ENCODE peak calls at places on chromosomes 3 and 15, in ten cellular contexts. X, F, Q, O, N, B, K, V, J and G are unnamed samples.

GRCh38 chr3:106029941-106030619 is 161.3 kb upstream of the CBLB start:
- DNase-seq in X (no peak), F (no peak), Q (no peak), O (no peak), N (no peak), B (no peak), K (no peak), V (no peak), J (no peak), G (no peak)

GRCh38 chr3:174938102-174938501 is 79.0 kb downstream of the NAALADL2 start:
- DNase-seq in X (no peak), F (no peak), Q (no peak), O (no peak), N (no peak), B (no peak), K (no peak), V (no peak), J (no peak), G (no peak)

GRCh38 chr3:122091602-122092006 is 36.4 kb downstream of the CD86 start:
- DNase-seq in X (no peak), F (no peak), Q (no peak), O (no peak), N (no peak), B (no peak), K (no peak), V (no peak), J (no peak), G (no peak)

GRCh38 chr3:111070772-111071256 is 802 bp upstream of the NECTIN3 start:
- DNase-seq in X (peak), F (no peak), Q (peak), O (peak), N (no peak), B (peak), K (no peak), V (no peak), J (no peak), G (no peak)

GRCh38 chr3:49910409-49911123 is 6.9 kb upstream of the MST1R start:
- DNase-seq in X (no peak), F (peak), Q (no peak), O (no peak), N (no peak), B (no peak), K (no peak), V (no peak), J (no peak), G (no peak)

GRCh38 chr3:127637971-127638370 is 9.0 kb downstream of the PODXL2 start:
- DNase-seq in X (no peak), F (no peak), Q (no peak), O (no peak), N (no peak), B (no peak), K (no peak), V (no peak), J (no peak), G (no peak)

GRCh38 chr3:129536374-129536667 is 6.7 kb upstream of the H1-8 start:
- DNase-seq in X (no peak), F (no peak), Q (no peak), O (no peak), N (no peak), B (no peak), K (no peak), V (no peak), J (no peak), G (no peak)

GRCh38 chr3:23519548-23520208 is 286.1 kb upstream of the UBE2E1 start:
- DNase-seq in X (no peak), F (no peak), Q (no peak), O (no peak), N (no peak), B (no peak), K (no peak), V (no peak), J (no peak), G (no peak)

GRCh38 chr3:15291589-15292541 is 40.5 kb downstream of the SH3BP5 start:
- DNase-seq in X (no peak), F (no peak), Q (no peak), O (no peak), N (no peak), B (no peak), K (peak), V (no peak), J (no peak), G (peak)

GRCh38 chr15:50883903-50884302 is 24.6 kb upstream of the AP4E1 start:
- DNase-seq in X (peak), F (no peak), Q (no peak), O (no peak), N (no peak), B (peak), K (no peak), V (peak), J (peak), G (no peak)

GRCh38 chr15:74032606-74033561 is 38.4 kb downstream of the PML start:
- DNase-seq in X (no peak), F (no peak), Q (no peak), O (no peak), N (no peak), B (no peak), K (no peak), V (no peak), J (no peak), G (no peak)

GRCh38 chr3:10011644-10012043 is 14.6 kb upstream of the FANCD2 start:
- DNase-seq in X (peak), F (no peak), Q (no peak), O (no peak), N (no peak), B (peak), K (no peak), V (no peak), J (no peak), G (no peak)

GRCh38 chr3:141457624-141458236 is 29.1 kb upstream of the RASA2 start:
- DNase-seq in X (peak), F (no peak), Q (no peak), O (no peak), N (no peak), B (peak), K (no peak), V (no peak), J (no peak), G (no peak)

GRCh38 chr15:101724675-101725005 is 367 bp upstream of the TARS3 start:
- DNase-seq in X (no peak), F (no peak), Q (no peak), O (no peak), N (no peak), B (no peak), K (no peak), V (no peak), J (no peak), G (no peak)